ENCODE peak calls at places on chromosomes 13 and 19, in nine cellular contexts. O is endothelial cell of umbilical vein, V is iris pigment epithelial cell, C is GM23248, L is posterior vena cava, P is epithelial cell of prostate, I is dorsolateral prefrontal cortex, S is H1, Q is Right ventricle myocardium superior. X is an unnamed sample.

GRCh38 chr19:7326105-7326877 is 22.4 kb upstream of the ARHGEF18 start:
- DNase-seq in O (peak), V (peak), C (peak), L (no peak), P (no peak), I (no peak), S (peak), Q (no peak), X (no peak)

GRCh38 chr19:13228561-13228960 is 78.3 kb downstream of the IER2 start:
- DNase-seq in O (no peak), V (no peak), C (no peak), L (no peak), P (no peak), I (no peak), S (no peak), Q (no peak), X (no peak)

GRCh38 chr19:1273263-1274041 is 1.9 kb upstream of the FAM174C start:
- DNase-seq in O (no peak), V (peak), C (peak), L (no peak), P (no peak), I (no peak), S (no peak), Q (peak), X (no peak)

GRCh38 chr19:39084732-39085080 is 538 bp downstream of the ACP7 start:
- DNase-seq in O (no peak), V (no peak), C (peak), L (no peak), P (no peak), I (no peak), S (peak), Q (no peak), X (no peak)

GRCh38 chr13:66266348-66266747 is 963.8 kb downstream of the PCDH9 start:
- DNase-seq in O (no peak), V (no peak), C (no peak), L (no peak), P (no peak), I (no peak), S (no peak), Q (no peak), X (no peak)

GRCh38 chr13:23610187-23610576 is 40.0 kb downstream of the TNFRSF19 start:
- DNase-seq in O (no peak), V (no peak), C (peak), L (no peak), P (no peak), I (no peak), S (no peak), Q (peak), X (no peak)

GRCh38 chr19:44927746-44928145 is 13.3 kb downstream of the APOC1 start:
- DNase-seq in O (no peak), V (peak), C (peak), L (no peak), P (no peak), I (no peak), S (no peak), Q (no peak), X (no peak)

GRCh38 chr19:49340069-49340864 is 5.1 kb downstream of the CD37 start:
- DNase-seq in O (peak), V (peak), C (peak), L (peak), P (no peak), I (no peak), S (peak), Q (peak), X (peak)

GRCh38 chr13:72144625-72145024 is 277.6 kb upstream of the DACH1 start:
- DNase-seq in O (no peak), V (peak), C (no peak), L (no peak), P (no peak), I (no peak), S (no peak), Q (no peak), X (no peak)

GRCh38 chr13:31860002-31860401 is 120.7 kb downstream of the RXFP2 start:
- DNase-seq in O (no peak), V (no peak), C (no peak), L (no peak), P (no peak), I (peak), S (no peak), Q (peak), X (no peak)

GRCh38 chr13:59247166-59247565 is 916.6 kb downstream of the DIAPH3 start:
- DNase-seq in O (peak), V (no peak), C (no peak), L (no peak), P (no peak), I (no peak), S (no peak), Q (peak), X (no peak)